ENCODE peak calls at places on chromosomes 16 and 17, in eight cellular contexts. T is HCT116, M is astrocyte of the spinal cord, E is GM13976, K is posterior vena cava, S is smooth muscle cell of the brain vasculature, U is T-helper 17 cell, Z is NCI-H510A treated with DMSO at 0.1 percent for 48 hours. J is an unnamed sample.

GRCh38 chr17:57735707-57736106 is 9.4 kb downstream of the CCDC182 start:
- DNase-seq in T (peak), M (no peak), E (no peak), K (no peak), S (no peak), U (no peak), Z (peak), J (no peak)

GRCh38 chr16:68093816-68094613 is 8.8 kb downstream of the NFATC3 start:
- DNase-seq in T (no peak), M (peak), E (no peak), K (no peak), S (no peak), U (no peak), Z (no peak), J (no peak)

GRCh38 chr17:7018331-7018964 is 4.4 kb upstream of the BCL6B start:
- DNase-seq in T (no peak), M (no peak), E (no peak), K (peak), S (no peak), U (no peak), Z (no peak), J (peak)

GRCh38 chr16:68357521-68357922 is 46.7 kb downstream of the PRMT7 start:
- DNase-seq in T (no peak), M (no peak), E (no peak), K (no peak), S (no peak), U (no peak), Z (no peak), J (no peak)

GRCh38 chr16:27226476-27226875 is 23.1 kb downstream of the KDM8 start:
- DNase-seq in T (no peak), M (no peak), E (no peak), K (peak), S (no peak), U (no peak), Z (peak), J (no peak)

GRCh38 chr17:7173687-7174602 is 5.2 kb downstream of the ASGR1 start:
- DNase-seq in T (no peak), M (peak), E (peak), K (peak), S (no peak), U (peak), Z (no peak), J (peak)

GRCh38 chr17:16991349-16992009 is 19.6 kb upstream of the TNFRSF13B start:
- DNase-seq in T (peak), M (peak), E (peak), K (peak), S (no peak), U (peak), Z (peak), J (peak)

GRCh38 chr17:77867308-77867781 is 91.2 kb upstream of the TNRC6C start:
- DNase-seq in T (no peak), M (no peak), E (peak), K (peak), S (no peak), U (no peak), Z (no peak), J (no peak)

GRCh38 chr16:4692460-4693295 is 684 bp upstream of the NUDT16L1 start:
- DNase-seq in T (no peak), M (no peak), E (peak), K (no peak), S (no peak), U (no peak), Z (no peak), J (peak)

GRCh38 chr17:75754378-75755204 is 10.4 kb downstream of the GALK1 start:
- DNase-seq in T (no peak), M (no peak), E (no peak), K (peak), S (no peak), U (no peak), Z (no peak), J (no peak)

GRCh38 chr17:64005734-64006167 is 7.6 kb downstream of the PRR29 start:
- DNase-seq in T (no peak), M (no peak), E (no peak), K (peak), S (no peak), U (no peak), Z (peak), J (peak)

GRCh38 chr16:19196871-19197270 is 28.8 kb downstream of the SYT17 start:
- DNase-seq in T (no peak), M (peak), E (no peak), K (no peak), S (no peak), U (no peak), Z (no peak), J (no peak)

GRCh38 chr16:17331071-17331521 is 139.7 kb downstream of the XYLT1 start:
- DNase-seq in T (no peak), M (no peak), E (no peak), K (peak), S (no peak), U (no peak), Z (no peak), J (peak)

GRCh38 chr17:16091773-16092172 is 92.1 kb downstream of the TTC19 start:
- DNase-seq in T (no peak), M (peak), E (no peak), K (no peak), S (no peak), U (no peak), Z (no peak), J (no peak)

GRCh38 chr16:85983606-85984005 is 84.6 kb downstream of the IRF8 start:
- DNase-seq in T (no peak), M (no peak), E (no peak), K (peak), S (no peak), U (no peak), Z (no peak), J (peak)

GRCh38 chr17:4834621-4835020 is 1.5 kb downstream of the MINK1 start:
- DNase-seq in T (no peak), M (no peak), E (no peak), K (no peak), S (no peak), U (no peak), Z (no peak), J (no peak)

GRCh38 chr17:16304832-16305231 is 48.4 kb downstream of the CENPV start:
- DNase-seq in T (no peak), M (no peak), E (no peak), K (peak), S (no peak), U (no peak), Z (peak), J (no peak)

GRCh38 chr17:76004750-76005262 is 4.2 kb downstream of the CDK3 start:
- DNase-seq in T (no peak), M (peak), E (no peak), K (no peak), S (no peak), U (no peak), Z (no peak), J (no peak)

GRCh38 chr17:81494984-81495383 is 17.6 kb downstream of the ACTG1 start:
- DNase-seq in T (no peak), M (no peak), E (no peak), K (no peak), S (no peak), U (no peak), Z (peak), J (no peak)